ENCODE peak calls at places on chromosomes 5 and 9, in six cellular contexts. F is Panc1, W is HFF-Myc, N is cardiac fibroblast, Y is NB4, C is astrocyte of the spinal cord. O is an unnamed sample.
A peak's percentile ranks its signal among the peaks of the same experiment; 100 is the strongest.

GRCh38 chr5:172659570-172659908 is 18.5 kb downstream of the NEURL1B start:
- DNase-seq in F (no peak), W (no peak), N (no peak), Y (no peak), C (no peak), O (no peak)

GRCh38 chr5:103232393-103232999 is 26.1 kb upstream of the MACIR start:
- DNase-seq in F (peak; percentile 39), W (peak; percentile 16), N (peak; percentile 66), Y (peak; percentile 48), C (peak; percentile 53), O (no peak)

GRCh38 chr5:177997319-177997670 is 1.3 kb upstream of the PROP1 start:
- DNase-seq in F (no peak), W (no peak), N (no peak), Y (no peak), C (no peak), O (no peak)

GRCh38 chr5:10030219-10030831 is 219.4 kb downstream of the ATPSCKMT start:
- DNase-seq in F (no peak), W (no peak), N (peak; percentile 70), Y (peak; percentile 46), C (peak; percentile 37), O (no peak)

GRCh38 chr9:129202613-129203555 is 24.8 kb upstream of the IER5L start:
- DNase-seq in F (no peak), W (peak; percentile 15), N (peak; percentile 79), Y (peak; percentile 65), C (peak; percentile 76), O (no peak)

GRCh38 chr9:123267481-123268239 is 726 bp downstream of the STRBP start:
- DNase-seq in F (no peak), W (no peak), N (no peak), Y (peak; percentile 32), C (no peak), O (no peak)

GRCh38 chr5:176583076-176583475 is 26.9 kb downstream of the GPRIN1 start:
- DNase-seq in F (no peak), W (no peak), N (no peak), Y (no peak), C (no peak), O (no peak)

GRCh38 chr9:124125590-124126047 is 114.1 kb downstream of the LHX2 start:
- DNase-seq in F (no peak), W (no peak), N (no peak), Y (no peak), C (no peak), O (no peak)

GRCh38 chr9:125066839-125067619 is 76.3 kb downstream of the SCAI start:
- DNase-seq in F (no peak), W (no peak), N (peak; percentile 26), Y (no peak), C (peak; percentile 13), O (no peak)

GRCh38 chr5:154756203-154756870 is 1.2 kb downstream of the LARP1 start:
- DNase-seq in F (no peak), W (no peak), N (no peak), Y (peak; percentile 68), C (no peak), O (no peak)

GRCh38 chr9:18889550-18889949 is 143.5 kb downstream of the SAXO1 start:
- DNase-seq in F (no peak), W (no peak), N (no peak), Y (no peak), C (no peak), O (no peak)

GRCh38 chr9:119834064-119834620 is 464.9 kb upstream of the BRINP1 start:
- DNase-seq in F (no peak), W (no peak), N (no peak), Y (no peak), C (no peak), O (no peak)

GRCh38 chr5:141850183-141850768 is 27.9 kb downstream of the PCDH1 start:
- DNase-seq in F (no peak), W (no peak), N (peak; percentile 55), Y (no peak), C (no peak), O (no peak)

GRCh38 chr5:116824751-116825438 is 250.3 kb upstream of the SEMA6A start:
- DNase-seq in F (no peak), W (no peak), N (no peak), Y (no peak), C (no peak), O (no peak)

GRCh38 chr5:55426455-55426854 is 108.3 kb downstream of the PLPP1 start:
- DNase-seq in F (no peak), W (no peak), N (no peak), Y (no peak), C (no peak), O (no peak)

GRCh38 chr5:114665551-114665950 is 303.7 kb downstream of the KCNN2 start:
- DNase-seq in F (no peak), W (no peak), N (no peak), Y (no peak), C (no peak), O (no peak)

GRCh38 chr5:128202320-128202719 is 118.8 kb downstream of the SLC12A2 start:
- DNase-seq in F (no peak), W (no peak), N (no peak), Y (no peak), C (no peak), O (no peak)

GRCh38 chr9:15293727-15294405 is 13.2 kb downstream of the TTC39B start:
- DNase-seq in F (no peak), W (no peak), N (peak; percentile 39), Y (no peak), C (no peak), O (no peak)

GRCh38 chr9:129885018-129885669 is 49.9 kb downstream of the USP20 start:
- DNase-seq in F (no peak), W (no peak), N (no peak), Y (peak; percentile 78), C (no peak), O (no peak)

GRCh38 chr9:101485873-101486692 is 47.6 kb upstream of the RNF20 start:
- DNase-seq in F (no peak), W (no peak), N (peak; percentile 2), Y (no peak), C (peak; percentile 36), O (no peak)

GRCh38 chr5:160423025-160423554 is 1.4 kb downstream of the PTTG1 start:
- DNase-seq in F (no peak), W (no peak), N (no peak), Y (no peak), C (no peak), O (no peak)

GRCh38 chr9:74662616-74663015 is 165.5 kb downstream of the RORB start:
- DNase-seq in F (no peak), W (no peak), N (no peak), Y (no peak), C (no peak), O (no peak)

GRCh38 chr5:979100-979817 is 29.3 kb upstream of the NKD2 start:
- DNase-seq in F (no peak), W (no peak), N (no peak), Y (no peak), C (no peak), O (no peak)

GRCh38 chr9:99465231-99465891 is 243.3 kb downstream of the SEC61B start:
- DNase-seq in F (no peak), W (no peak), N (no peak), Y (no peak), C (no peak), O (no peak)

GRCh38 chr5:146703499-146703898 is 175.1 kb downstream of the PPP2R2B start:
- DNase-seq in F (no peak), W (no peak), N (no peak), Y (no peak), C (no peak), O (no peak)

GRCh38 chr5:134533115-134533815 is 7.8 kb downstream of the JADE2 start:
- DNase-seq in F (no peak), W (no peak), N (peak; percentile 57), Y (peak; percentile 56), C (no peak), O (no peak)

GRCh38 chr9:134662143-134662876 is 20.7 kb downstream of the COL5A1 start:
- DNase-seq in F (no peak), W (peak; percentile 93), N (peak; percentile 96), Y (no peak), C (peak; percentile 87), O (no peak)

GRCh38 chr5:159765034-159765433 is 151.2 kb upstream of the ADRA1B start:
- DNase-seq in F (no peak), W (no peak), N (peak; percentile 30), Y (no peak), C (no peak), O (no peak)

O was measured in brain pericyte.